ENCODE peak calls at places on chromosome 7, in four cellular contexts. One of them, this sample, is unnamed.

GRCh38 chr7:135147899-135148721 is at the start of gene TMEM140:
- DNase-seq in AG08395: peak; percentile 53
- DNase-seq in endothelial cell: no peak
- DNase-seq in tibial nerve: peak; percentile 67
- DNase-seq in this sample: no peak

GRCh38 chr7:116213361-116214155 is 3.2 kb downstream of the TES start:
- DNase-seq in tibial nerve: no peak
- DNase-seq in endothelial cell: no peak
- DNase-seq in AG08395: peak; percentile 42
- DNase-seq in this sample: no peak

GRCh38 chr7:151135866-151136514 is 31.5 kb downstream of the GBX1 start:
- DNase-seq in endothelial cell: no peak
- DNase-seq in AG08395: no peak
- DNase-seq in tibial nerve: no peak
- DNase-seq in this sample: no peak

GRCh38 chr7:1818581-1819200 is 148.6 kb downstream of the ELFN1 start:
- DNase-seq in endothelial cell: no peak
- DNase-seq in AG08395: no peak
- DNase-seq in tibial nerve: no peak
- DNase-seq in this sample: no peak

GRCh38 chr7:46071076-46071475 is 150.0 kb upstream of the IGFBP3 start:
- DNase-seq in tibial nerve: no peak
- DNase-seq in endothelial cell: no peak
- DNase-seq in AG08395: no peak
- DNase-seq in this sample: no peak

GRCh38 chr7:80937336-80937735 is 18.5 kb upstream of the SEMA3C start:
- DNase-seq in tibial nerve: no peak
- DNase-seq in endothelial cell: no peak
- DNase-seq in AG08395: no peak
- DNase-seq in this sample: no peak

GRCh38 chr7:27165089-27165654 is at the start of gene HOXA9:
- DNase-seq in endothelial cell: no peak
- DNase-seq in tibial nerve: peak; percentile 92
- DNase-seq in AG08395: peak; percentile 84
- DNase-seq in this sample: no peak

GRCh38 chr7:22444181-22444966 is 55.6 kb downstream of the STEAP1B start:
- DNase-seq in AG08395: no peak
- DNase-seq in tibial nerve: no peak
- DNase-seq in endothelial cell: no peak
- DNase-seq in this sample: no peak

GRCh38 chr7:26061340-26062239 is 90.4 kb upstream of the NFE2L3 start:
- DNase-seq in tibial nerve: peak; percentile 83
- DNase-seq in endothelial cell: peak; percentile 78
- DNase-seq in AG08395: peak; percentile 59
- DNase-seq in this sample: peak; percentile 55

This sample was measured in heart right ventricle.